ENCODE peak calls at places on chromosome 9, in eight cellular contexts. H, D, A, R, Y, Q, F and J are unnamed samples.

GRCh38 chr9:16571127-16571848 is 299.2 kb downstream of the BNC2 start:
- DNase-seq in H (no peak), D (no peak), A (no peak), R (no peak), Y (no peak), Q (no peak), F (no peak), J (no peak)

GRCh38 chr9:34884732-34885131 is 73.4 kb upstream of the PHF24 start:
- DNase-seq in H (no peak), D (no peak), A (no peak), R (no peak), Y (no peak), Q (no peak), F (no peak), J (no peak)

GRCh38 chr9:114371986-114372917 is 15.5 kb downstream of the AKNA start:
- DNase-seq in H (no peak), D (peak), A (peak), R (no peak), Y (no peak), Q (no peak), F (no peak), J (no peak)

GRCh38 chr9:86324308-86324707 is 29.9 kb downstream of the TUT7 start:
- DNase-seq in H (no peak), D (no peak), A (no peak), R (peak), Y (no peak), Q (no peak), F (peak), J (peak)

GRCh38 chr9:73023025-73023541 is 70.2 kb upstream of the ALDH1A1 start:
- DNase-seq in H (peak), D (peak), A (no peak), R (peak), Y (no peak), Q (no peak), F (peak), J (peak)

GRCh38 chr9:93697352-93698139 is 121.2 kb downstream of the PHF2 start:
- DNase-seq in H (no peak), D (no peak), A (peak), R (no peak), Y (peak), Q (no peak), F (no peak), J (no peak)

GRCh38 chr9:103714992-103715391 is 379.1 kb upstream of the SMC2 start:
- DNase-seq in H (no peak), D (no peak), A (no peak), R (no peak), Y (no peak), Q (no peak), F (no peak), J (no peak)

GRCh38 chr9:105405514-105406131 is 42.2 kb upstream of the FSD1L start:
- DNase-seq in H (no peak), D (no peak), A (no peak), R (peak), Y (no peak), Q (no peak), F (peak), J (peak)

GRCh38 chr9:10015755-10016154 is 597.0 kb downstream of the PTPRD start:
- DNase-seq in H (no peak), D (no peak), A (no peak), R (no peak), Y (no peak), Q (no peak), F (no peak), J (no peak)

GRCh38 chr9:72383978-72384709 is 19.1 kb upstream of the ZFAND5 start:
- DNase-seq in H (peak), D (no peak), A (no peak), R (peak), Y (no peak), Q (no peak), F (peak), J (peak)

GRCh38 chr9:95023217-95024003 is 294.1 kb downstream of the FANCC start:
- DNase-seq in H (no peak), D (no peak), A (peak), R (peak), Y (no peak), Q (no peak), F (peak), J (peak)

GRCh38 chr9:114273461-114273881 is 49.4 kb upstream of the ORM1 start:
- DNase-seq in H (no peak), D (no peak), A (peak), R (no peak), Y (no peak), Q (peak), F (no peak), J (no peak)

GRCh38 chr9:34989056-34989945 is at the start of gene DNAJB5:
- DNase-seq in H (peak), D (peak), A (peak), R (peak), Y (peak), Q (peak), F (peak), J (peak)

GRCh38 chr9:69609156-69609555 is 63.0 kb downstream of the APBA1 start:
- DNase-seq in H (no peak), D (no peak), A (no peak), R (no peak), Y (no peak), Q (no peak), F (no peak), J (no peak)

GRCh38 chr9:11558043-11558442 is 945.2 kb upstream of the PTPRD start:
- DNase-seq in H (no peak), D (no peak), A (no peak), R (no peak), Y (no peak), Q (no peak), F (no peak), J (no peak)

GRCh38 chr9:114588150-114588663 is 638 bp downstream of the ATP6V1G1 start:
- DNase-seq in H (no peak), D (peak), A (no peak), R (peak), Y (no peak), Q (no peak), F (peak), J (no peak)

GRCh38 chr9:3498691-3499090 is 27.1 kb downstream of the RFX3 start:
- DNase-seq in H (no peak), D (no peak), A (no peak), R (no peak), Y (no peak), Q (no peak), F (peak), J (peak)

GRCh38 chr9:95845751-95846150 is 29.7 kb upstream of the ERCC6L2 start:
- DNase-seq in H (no peak), D (no peak), A (no peak), R (no peak), Y (no peak), Q (no peak), F (no peak), J (no peak)

GRCh38 chr9:112157087-112157486 is 18.0 kb downstream of the SUSD1 start:
- DNase-seq in H (no peak), D (no peak), A (no peak), R (no peak), Y (no peak), Q (no peak), F (no peak), J (no peak)

GRCh38 chr9:80125731-80126264 is 554.0 kb downstream of the TLE4 start:
- DNase-seq in H (no peak), D (no peak), A (no peak), R (no peak), Y (no peak), Q (no peak), F (no peak), J (peak)

GRCh38 chr9:7139886-7140285 is 382.1 kb downstream of the KDM4C start:
- DNase-seq in H (no peak), D (no peak), A (no peak), R (no peak), Y (no peak), Q (no peak), F (no peak), J (no peak)

GRCh38 chr9:38068616-38068865 is 486 bp downstream of the SHB start:
- DNase-seq in H (no peak), D (no peak), A (no peak), R (no peak), Y (no peak), Q (no peak), F (peak), J (no peak)

GRCh38 chr9:101514056-101514455 is 19.6 kb upstream of the RNF20 start:
- DNase-seq in H (peak), D (no peak), A (no peak), R (peak), Y (no peak), Q (no peak), F (peak), J (peak)

GRCh38 chr9:90559075-90560073 is 83.2 kb downstream of the DIRAS2 start:
- DNase-seq in H (no peak), D (no peak), A (no peak), R (no peak), Y (no peak), Q (no peak), F (peak), J (peak)

GRCh38 chr9:31030741-31031202 is 1353.7 kb upstream of the ACO1 start:
- DNase-seq in H (no peak), D (no peak), A (no peak), R (no peak), Y (no peak), Q (no peak), F (peak), J (peak)

GRCh38 chr9:131674425-131675421 is 65.2 kb downstream of the RAPGEF1 start:
- DNase-seq in H (no peak), D (no peak), A (no peak), R (no peak), Y (peak), Q (no peak), F (no peak), J (no peak)
- H3K4me3 ChIP-seq in H (no peak), D (no peak), A (no peak), R (no peak), Y (no peak), Q (no peak), F (no peak), J (no peak)

DNA sequence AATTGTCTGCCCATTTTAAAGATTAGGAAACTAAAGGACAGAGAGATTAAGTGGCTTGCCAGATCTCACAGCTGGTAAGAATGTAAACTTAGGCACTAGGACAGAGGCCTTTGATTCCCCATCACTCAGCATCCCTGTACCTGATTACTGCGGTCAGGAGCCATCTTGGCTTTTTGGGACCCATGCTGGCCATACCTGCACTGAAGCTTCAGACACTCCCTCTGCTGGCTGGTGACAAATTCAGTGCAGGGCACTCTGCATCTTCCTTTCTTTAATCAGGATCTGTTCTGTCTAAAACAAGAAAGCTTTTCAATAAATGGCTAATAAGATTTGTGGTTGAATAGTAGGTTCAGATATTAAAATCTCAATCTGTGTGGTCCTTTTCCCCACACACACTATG is 215.5 kb upstream of the RORB start:
- DNase-seq in H (no peak), D (no peak), A (no peak), R (no peak), Y (no peak), Q (no peak), F (no peak), J (no peak)
- TF ChIP-seq CTCF in H (peak), D (no peak), A (no peak), R (no peak), Y (no peak), Q (no peak), F (no peak), J (peak)

GRCh38 chr9:136664799-136665082 is 2.0 kb downstream of the EGFL7 start:
- DNase-seq in H (no peak), D (no peak), A (no peak), R (no peak), Y (no peak), Q (no peak), F (no peak), J (no peak)
- H3K4me3 ChIP-seq in H (no peak), D (peak), A (peak), R (no peak), Y (peak), Q (peak), F (no peak), J (no peak)

GRCh38 chr9:126505697-126506346 is 107.9 kb upstream of the LMX1B start:
- DNase-seq in H (no peak), D (no peak), A (no peak), R (no peak), Y (no peak), Q (no peak), F (no peak), J (no peak)

GRCh38 chr9:126504086-126504976 is 109.4 kb upstream of the LMX1B start:
- DNase-seq in H (no peak), D (peak), A (no peak), R (no peak), Y (no peak), Q (no peak), F (no peak), J (no peak)

GRCh38 chr9:126503333-126504085 is 110.2 kb upstream of the LMX1B start:
- DNase-seq in H (no peak), D (peak), A (no peak), R (peak), Y (no peak), Q (no peak), F (no peak), J (no peak)

GRCh38 chr9:126506361-126507317 is 107.1 kb upstream of the LMX1B start:
- DNase-seq in H (no peak), D (no peak), A (peak), R (no peak), Y (no peak), Q (no peak), F (no peak), J (no peak)

GRCh38 chr9:126504977-126505455 is 108.7 kb upstream of the LMX1B start:
- DNase-seq in H (no peak), D (peak), A (peak), R (no peak), Y (no peak), Q (no peak), F (no peak), J (no peak)
- TF ChIP-seq CTCF in H (no peak), D (no peak), A (no peak), R (no peak), Y (no peak), Q (no peak), F (no peak), J (no peak)

DNA sequence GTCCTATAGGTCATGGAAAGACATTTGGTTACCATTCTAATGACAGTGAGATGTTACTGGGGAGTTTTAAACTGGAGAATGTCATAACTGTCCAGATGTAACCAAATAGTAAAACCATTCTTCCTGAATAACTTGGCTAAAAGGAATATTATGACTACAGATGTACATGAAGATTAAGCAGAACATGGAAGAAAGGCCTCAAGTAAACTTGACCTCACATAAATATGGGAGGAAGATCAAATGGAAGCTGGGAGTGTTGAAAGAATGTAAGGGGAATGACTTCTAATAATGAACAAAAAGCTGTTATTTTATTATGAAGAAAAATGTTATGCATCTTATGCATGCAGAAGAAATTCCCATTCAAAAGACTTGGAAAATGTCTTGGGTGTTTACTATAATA is 107.6 kb upstream of the CDKN2B start:
- DNase-seq in H (no peak), D (no peak), A (no peak), R (no peak), Y (no peak), Q (no peak), F (no peak), J (no peak)
- H3K4me3 ChIP-seq in H (no peak), D (no peak), A (no peak), R (no peak), Y (no peak), Q (no peak), F (no peak), J (no peak)

GRCh38 chr9:121833061-121833460 is 181.6 kb downstream of the DAB2IP start:
- DNase-seq in H (no peak), D (no peak), A (no peak), R (no peak), Y (no peak), Q (no peak), F (no peak), J (no peak)
- TF ChIP-seq CTCF in H (no peak), D (no peak), A (no peak), R (no peak), Y (no peak), Q (no peak), F (no peak), J (no peak)

DNA sequence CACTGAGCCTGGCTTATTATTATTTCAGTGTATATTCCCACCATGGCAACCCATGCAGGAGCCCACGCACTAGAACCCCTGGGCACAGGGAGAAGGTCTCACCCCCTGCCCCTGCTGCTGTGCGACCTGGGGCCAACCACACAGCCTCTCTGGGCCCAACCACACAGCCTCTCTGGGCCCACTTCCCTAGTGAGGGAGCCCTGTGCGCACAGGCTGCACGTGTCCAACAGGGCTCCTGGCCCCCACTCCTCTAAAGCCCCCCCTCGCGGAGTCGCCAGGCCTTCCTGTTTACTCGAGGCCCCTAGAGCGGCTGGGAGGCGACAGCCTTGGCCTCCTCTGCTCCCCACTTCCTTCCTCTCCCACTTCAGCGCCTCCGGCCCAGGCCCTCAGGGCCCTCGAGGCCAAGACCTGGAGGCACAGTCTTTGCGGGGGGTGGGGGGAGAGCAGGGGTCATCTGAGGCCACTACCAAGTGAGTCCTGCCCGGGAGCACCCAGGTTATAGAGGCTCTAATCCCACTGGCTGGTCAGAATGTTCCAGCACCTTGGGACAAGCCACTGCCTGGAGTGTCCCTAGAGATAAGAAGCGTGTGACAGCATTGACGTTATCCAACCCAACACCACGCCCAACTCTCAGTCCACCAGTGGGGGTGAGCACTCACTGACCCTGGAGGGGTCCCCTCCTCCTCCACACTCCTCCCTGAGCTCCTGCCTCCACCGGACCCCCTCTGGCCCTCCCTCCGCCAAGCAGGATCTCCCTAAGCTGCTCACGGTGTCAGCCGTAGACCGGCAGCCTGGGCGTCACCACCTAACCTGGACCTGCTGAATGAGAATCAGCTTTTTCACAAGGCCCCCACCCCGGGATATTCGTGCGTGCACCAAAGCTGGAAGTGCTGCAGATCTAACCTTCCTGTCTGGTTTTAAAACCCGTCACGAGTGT is 7.9 kb upstream of the ENG start:
- DNase-seq in H (no peak), D (peak), A (peak), R (no peak), Y (peak), Q (no peak), F (no peak), J (no peak)
- H3K4me3 ChIP-seq in H (no peak), D (no peak), A (no peak), R (no peak), Y (no peak), Q (no peak), F (no peak), J (no peak)